ENCODE peak calls at places on chromosomes 16 and 17, in nine cellular contexts. N is GM20000; V is astrocyte of the spinal cord; C is AG09309; D is activated naive CD4-positive, alpha-beta T cell; M is aorta; F is adrenal gland; B is nephron progenitor cell; S is AG20443. A is an unnamed sample.

GRCh38 chr17:10156579-10157488 is 41.6 kb downstream of the GAS7 start:
- DNase-seq in N (peak), V (no peak), C (no peak), D (no peak), M (peak), F (peak), B (peak), S (no peak), A (no peak)

GRCh38 chr17:2412561-2413021 is 11.7 kb upstream of the MNT start:
- DNase-seq in N (no peak), V (peak), C (no peak), D (no peak), M (no peak), F (peak), B (no peak), S (peak), A (no peak)

GRCh38 chr16:56400458-56400857 is 24.9 kb downstream of the AMFR start:
- DNase-seq in N (no peak), V (no peak), C (no peak), D (no peak), M (no peak), F (no peak), B (no peak), S (no peak), A (no peak)

GRCh38 chr16:83951544-83951943 is 1.5 kb upstream of the OSGIN1 start:
- DNase-seq in N (no peak), V (no peak), C (no peak), D (no peak), M (no peak), F (no peak), B (no peak), S (no peak), A (no peak)

GRCh38 chr17:879546-879945 is 97.4 kb downstream of the MRM3 start:
- DNase-seq in N (peak), V (peak), C (no peak), D (no peak), M (peak), F (peak), B (peak), S (peak), A (no peak)

GRCh38 chr16:85484337-85485295 is 128.5 kb upstream of the GSE1 start:
- DNase-seq in N (no peak), V (no peak), C (no peak), D (no peak), M (no peak), F (no peak), B (no peak), S (no peak), A (peak)

GRCh38 chr17:39926135-39926587 is 1.2 kb downstream of the ORMDL3 start:
- DNase-seq in N (no peak), V (no peak), C (no peak), D (no peak), M (no peak), F (no peak), B (no peak), S (no peak), A (no peak)

GRCh38 chr16:23711785-23712184 is 1.2 kb downstream of the ERN2 start:
- DNase-seq in N (no peak), V (no peak), C (no peak), D (no peak), M (peak), F (no peak), B (no peak), S (no peak), A (no peak)

GRCh38 chr16:50547340-50547865 is 793 bp upstream of the NKD1 start:
- DNase-seq in N (peak), V (peak), C (no peak), D (no peak), M (peak), F (peak), B (peak), S (no peak), A (no peak)

GRCh38 chr16:49468611-49469322 is 95.2 kb downstream of the C16orf78 start:
- DNase-seq in N (no peak), V (no peak), C (no peak), D (no peak), M (no peak), F (no peak), B (no peak), S (no peak), A (no peak)

GRCh38 chr16:73878616-73879015 is 418.0 kb upstream of the PSMD7 start:
- DNase-seq in N (peak), V (peak), C (peak), D (no peak), M (no peak), F (peak), B (peak), S (peak), A (no peak)

GRCh38 chr17:40209404-40210093 is 9.6 kb upstream of the WIPF2 start:
- DNase-seq in N (no peak), V (peak), C (peak), D (no peak), M (no peak), F (no peak), B (no peak), S (peak), A (no peak)

GRCh38 chr16:56608876-56609462 is 585 bp downstream of the MT2A start:
- DNase-seq in N (no peak), V (no peak), C (no peak), D (no peak), M (no peak), F (peak), B (no peak), S (no peak), A (no peak)

GRCh38 chr16:57594531-57595031 is 33.8 kb upstream of the ADGRG1 start:
- DNase-seq in N (no peak), V (no peak), C (no peak), D (no peak), M (peak), F (no peak), B (no peak), S (no peak), A (no peak)

GRCh38 chr16:69404275-69404805 is 18.5 kb upstream of the TERF2 start:
- DNase-seq in N (no peak), V (peak), C (no peak), D (no peak), M (no peak), F (peak), B (peak), S (peak), A (no peak)

GRCh38 chr17:56292010-56292409 is 138.7 kb downstream of the ANKFN1 start:
- DNase-seq in N (no peak), V (peak), C (peak), D (no peak), M (no peak), F (no peak), B (no peak), S (peak), A (no peak)

GRCh38 chr17:64084086-64084939 is 45.6 kb downstream of the ERN1 start:
- DNase-seq in N (no peak), V (peak), C (no peak), D (no peak), M (no peak), F (no peak), B (no peak), S (peak), A (no peak)

GRCh38 chr17:28875856-28876564 is 21.2 kb downstream of the ERAL1 start:
- DNase-seq in N (no peak), V (no peak), C (no peak), D (no peak), M (no peak), F (no peak), B (no peak), S (no peak), A (no peak)

GRCh38 chr16:29645699-29646187 is 17.3 kb upstream of the SPN start:
- DNase-seq in N (peak), V (peak), C (no peak), D (no peak), M (no peak), F (no peak), B (no peak), S (no peak), A (no peak)

GRCh38 chr16:50497592-50497991 is 50.6 kb upstream of the NKD1 start:
- DNase-seq in N (no peak), V (peak), C (no peak), D (no peak), M (no peak), F (no peak), B (no peak), S (peak), A (no peak)

GRCh38 chr16:30065112-30065942 is at the start of gene ALDOA:
- DNase-seq in N (peak), V (peak), C (peak), D (peak), M (peak), F (peak), B (peak), S (peak), A (peak)

GRCh38 chr16:69131167-69131748 is 1.1 kb downstream of the CHTF8 start:
- DNase-seq in N (peak), V (peak), C (no peak), D (no peak), M (peak), F (no peak), B (peak), S (peak), A (no peak)

GRCh38 chr17:8412089-8412488 is 14.5 kb upstream of the RNF222 start:
- DNase-seq in N (no peak), V (no peak), C (no peak), D (no peak), M (no peak), F (no peak), B (no peak), S (no peak), A (no peak)

GRCh38 chr16:67150833-67151396 is at the start of gene B3GNT9:
- DNase-seq in N (peak), V (peak), C (no peak), D (no peak), M (peak), F (peak), B (peak), S (peak), A (no peak)

GRCh38 chr17:56594528-56595418 is 1.3 kb downstream of the NOG start:
- DNase-seq in N (peak), V (peak), C (no peak), D (no peak), M (peak), F (no peak), B (no peak), S (no peak), A (no peak)

GRCh38 chr16:79380990-79381389 is 219.5 kb downstream of the MAF start:
- DNase-seq in N (no peak), V (no peak), C (no peak), D (no peak), M (no peak), F (no peak), B (no peak), S (no peak), A (no peak)

GRCh38 chr16:56600398-56600999 is 7.9 kb upstream of the MT2A start:
- DNase-seq in N (peak), V (peak), C (no peak), D (no peak), M (no peak), F (peak), B (peak), S (peak), A (no peak)

GRCh38 chr17:39695089-39695474 is 4.8 kb upstream of the ERBB2 start:
- DNase-seq in N (no peak), V (no peak), C (no peak), D (no peak), M (no peak), F (no peak), B (no peak), S (no peak), A (no peak)

A was measured in NCI-H1417 treated with DMSO at 0.1 percent for 48 hours.